ENCODE peak calls at places on chromosomes 3 and 15, in seven cellular contexts. Y is nephron progenitor cell, Q is IMR-90, W is dorsolateral prefrontal cortex, S is thoracic aorta, N is endothelial cell, I is K562. J is an unnamed sample.

GRCh38 chr15:31197497-31198414 is 96.2 kb upstream of the TRPM1 start:
- DNase-seq in Y (peak; percentile 47), Q (no peak), W (no peak), S (no peak), N (peak; percentile 63), I (peak; percentile 59), J (no peak)

GRCh38 chr15:62658498-62658897 is 384.0 kb upstream of the TPM1 start:
- DNase-seq in Y (no peak), Q (no peak), W (peak; percentile 32), S (no peak), N (no peak), I (peak; percentile 5), J (no peak)

GRCh38 chr3:156635034-156635433 is 39.4 kb upstream of the TIPARP start:
- DNase-seq in Y (no peak), Q (no peak), W (no peak), S (no peak), N (no peak), I (no peak), J (no peak)

GRCh38 chr3:179281825-179282224 is 30.9 kb upstream of the KCNMB3 start:
- DNase-seq in Y (no peak), Q (no peak), W (no peak), S (no peak), N (no peak), I (no peak), J (no peak)

GRCh38 chr3:171753665-171754408 is 56.4 kb downstream of the PLD1 start:
- DNase-seq in Y (no peak), Q (peak; percentile 86), W (no peak), S (no peak), N (no peak), I (no peak), J (no peak)

GRCh38 chr3:61667417-61668213 is 106.2 kb downstream of the PTPRG start:
- DNase-seq in Y (no peak), Q (no peak), W (no peak), S (no peak), N (no peak), I (no peak), J (no peak)

GRCh38 chr3:43699864-43700263 is 9.1 kb downstream of the ABHD5 start:
- DNase-seq in Y (no peak), Q (peak; percentile 28), W (no peak), S (no peak), N (no peak), I (peak; percentile 52), J (no peak)

GRCh38 chr3:30112904-30113484 is 493.4 kb upstream of the TGFBR2 start:
- DNase-seq in Y (no peak), Q (peak; percentile 59), W (no peak), S (no peak), N (no peak), I (no peak), J (no peak)

GRCh38 chr15:58046467-58046866 is 19.0 kb downstream of the ALDH1A2 start:
- DNase-seq in Y (no peak), Q (no peak), W (no peak), S (no peak), N (no peak), I (no peak), J (no peak)

GRCh38 chr15:58042006-58042405 is 23.5 kb downstream of the ALDH1A2 start:
- DNase-seq in Y (no peak), Q (no peak), W (no peak), S (no peak), N (no peak), I (no peak), J (no peak)

GRCh38 chr15:58040117-58040516 is 25.4 kb downstream of the ALDH1A2 start:
- DNase-seq in Y (no peak), Q (no peak), W (no peak), S (no peak), N (no peak), I (no peak), J (no peak)

GRCh38 chr15:58047149-58047548 is 18.4 kb downstream of the ALDH1A2 start:
- DNase-seq in Y (no peak), Q (no peak), W (no peak), S (no peak), N (no peak), I (no peak), J (no peak)

DNA sequence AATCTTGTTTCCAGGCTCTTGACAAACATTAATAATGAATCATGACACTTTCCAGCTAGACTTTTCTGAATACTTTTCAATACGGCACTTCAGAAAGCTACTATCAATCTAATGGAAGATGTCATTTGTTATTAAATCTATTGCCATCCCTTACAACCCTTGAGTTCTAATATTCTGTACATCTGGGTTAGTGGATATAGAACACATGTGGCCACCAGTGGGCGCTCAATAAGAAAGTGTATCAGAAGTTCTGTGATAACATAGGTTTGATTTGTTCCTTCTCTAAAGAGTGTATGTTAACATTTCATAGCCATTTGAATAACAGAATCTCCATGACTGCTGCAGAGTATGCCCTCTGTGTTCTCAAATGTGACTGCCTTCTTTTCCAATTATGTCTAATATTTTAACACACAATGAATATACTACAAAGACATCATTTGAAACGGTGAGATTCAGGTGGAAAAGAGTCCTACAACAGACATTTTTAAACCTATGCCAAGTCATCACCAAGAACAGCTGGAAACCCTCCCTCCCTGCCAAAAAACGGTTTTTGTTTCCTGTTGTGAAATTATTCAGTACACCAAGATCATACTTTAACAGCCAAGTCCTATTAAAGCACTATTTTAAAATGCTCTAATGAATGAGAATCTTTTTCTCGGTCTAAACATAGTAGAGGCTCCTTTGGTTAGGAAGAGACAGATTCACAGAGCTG is 22.2 kb downstream of the ALDH1A2 start:
- DNase-seq in Y (peak; percentile 43), Q (peak; percentile 39), W (peak; percentile 36), S (no peak), N (peak; percentile 28), I (peak; percentile 64), J (no peak)
- TF ChIP-seq CTCF in Y (peak; percentile 71), Q (peak; percentile 60), W (peak; percentile 51), S (peak; percentile 49), N (peak; percentile 60), I (peak; percentile 74), J (peak; percentile 69)

DNA sequence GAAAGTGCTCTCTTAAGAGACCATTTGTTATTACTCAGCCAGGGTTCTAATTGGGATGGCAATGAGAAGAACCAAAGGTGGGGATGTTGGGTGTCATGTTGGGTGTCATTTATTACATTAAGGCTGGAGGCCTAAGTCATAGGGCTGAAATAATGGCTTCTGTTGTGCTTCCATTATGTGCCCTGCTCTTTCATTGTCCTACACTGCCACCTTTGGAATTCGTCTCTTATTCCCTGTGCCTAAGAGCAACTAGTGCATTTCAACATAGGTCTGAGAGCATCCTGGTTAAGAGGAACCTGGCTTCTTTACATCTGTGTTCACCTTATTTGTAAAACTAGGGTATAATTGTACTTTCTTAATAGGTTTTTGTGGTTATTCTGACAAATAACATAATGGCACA is 32.2 kb downstream of the RIOX2 start:
- DNase-seq in Y (no peak), Q (no peak), W (no peak), S (no peak), N (no peak), I (peak; percentile 11), J (no peak)
- TF ChIP-seq CTCF in Y (no peak), Q (no peak), W (peak; percentile 20), S (no peak), N (no peak), I (no peak), J (no peak)

DNA sequence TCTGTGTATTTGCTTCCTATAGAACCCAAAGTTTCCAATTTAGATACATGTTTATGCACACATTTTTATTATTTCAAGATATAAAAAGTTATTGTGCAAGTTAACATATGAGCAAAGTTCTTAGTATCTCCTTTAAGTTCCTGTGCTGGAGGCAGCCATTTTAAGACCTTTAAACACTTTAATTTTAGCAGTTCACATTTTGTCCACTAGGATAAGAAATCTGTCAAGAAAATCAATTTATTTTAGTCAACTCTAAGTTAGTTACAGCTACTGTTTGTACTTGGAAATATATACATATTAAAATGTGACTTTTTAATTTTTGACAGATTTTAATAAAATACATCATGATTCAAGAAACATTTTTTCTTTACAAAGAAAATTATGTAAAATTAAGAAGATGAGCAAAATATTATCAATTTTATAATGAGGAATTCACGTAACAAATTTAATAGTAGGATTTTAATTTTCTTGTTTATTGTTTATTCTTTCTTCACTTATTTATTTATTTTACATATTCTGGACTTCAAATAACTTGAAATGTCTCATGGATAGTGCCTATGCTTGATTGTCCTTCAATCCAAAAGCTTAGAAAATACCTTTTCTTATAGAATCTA is 402.6 kb upstream of the GBE1 start:
- DNase-seq in Y (no peak), Q (peak; percentile 18), W (no peak), S (no peak), N (no peak), I (no peak), J (no peak)
- TF ChIP-seq CTCF in Y (peak; percentile 38), Q (peak; percentile 25), W (no peak), S (no peak), N (peak; percentile 82), I (no peak), J (peak; percentile 64)

DNA sequence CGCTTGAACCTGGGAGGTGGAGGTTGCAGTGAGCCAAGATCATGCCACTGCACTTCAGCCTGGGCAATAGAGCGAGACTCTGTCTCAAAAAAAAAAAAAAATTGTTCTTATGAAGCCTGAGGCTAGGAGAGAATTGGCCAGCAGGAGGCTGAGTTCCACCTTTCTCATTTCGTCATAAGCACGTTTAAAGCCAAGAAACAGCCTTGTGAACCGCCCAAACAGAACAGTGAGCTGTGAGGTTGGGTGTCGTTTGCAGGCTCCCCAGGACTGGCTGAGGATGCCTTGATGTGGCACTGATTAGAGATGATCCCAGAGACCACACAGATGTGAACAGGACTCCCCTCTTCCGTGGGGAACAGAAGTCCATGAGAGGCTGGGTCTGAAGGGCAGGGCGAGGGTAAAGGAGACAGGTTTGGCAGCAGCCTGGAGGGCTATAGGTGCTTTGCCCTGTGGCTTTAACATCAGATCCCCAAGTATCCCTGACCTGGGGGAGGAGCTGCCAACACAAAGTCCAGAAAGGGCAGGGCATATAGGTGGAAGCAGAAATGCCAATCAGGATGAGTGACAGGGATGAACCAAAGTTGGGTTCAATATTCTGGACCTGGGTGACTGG is 52.9 kb downstream of the CLEC3B start:
- DNase-seq in Y (no peak), Q (peak; percentile 52), W (no peak), S (no peak), N (no peak), I (peak; percentile 80), J (no peak)
- TF ChIP-seq CTCF in Y (no peak), Q (peak; percentile 17), W (no peak), S (no peak), N (peak; percentile 8), I (peak; percentile 57), J (peak; percentile 33)

DNA sequence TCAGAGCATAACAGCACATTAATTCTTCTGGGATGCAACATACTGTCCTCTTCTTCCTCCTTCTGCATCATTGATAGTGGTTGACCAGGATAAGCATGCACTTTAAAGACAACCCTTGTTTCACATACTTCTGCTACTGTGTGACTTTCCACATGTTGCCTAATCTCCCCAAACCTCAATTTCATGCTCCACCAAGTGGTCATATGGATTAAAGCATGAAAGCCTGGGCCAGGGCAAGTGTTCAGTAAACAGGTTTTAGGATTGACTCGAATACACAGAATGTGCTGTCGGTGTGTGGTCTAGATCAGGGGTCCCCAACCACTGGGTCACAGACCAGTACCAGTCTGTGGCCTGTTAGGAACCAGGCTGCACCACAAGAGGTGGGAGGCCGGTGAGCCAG is 22.5 kb upstream of the BFSP2 start:
- DNase-seq in Y (no peak), Q (peak; percentile 69), W (peak; percentile 39), S (no peak), N (peak; percentile 32), I (peak; percentile 24), J (no peak)
- TF ChIP-seq CTCF in Y (peak; percentile 23), Q (peak; percentile 70), W (peak; percentile 59), S (peak; percentile 13), N (no peak), I (peak; percentile 30), J (peak; percentile 55)

GRCh38 chr3:71641669-71642068 is 58.1 kb upstream of the FOXP1 start:
- DNase-seq in Y (no peak), Q (peak; percentile 7), W (no peak), S (no peak), N (no peak), I (peak; percentile 68), J (no peak)
- TF ChIP-seq CTCF in Y (no peak), Q (no peak), W (no peak), S (no peak), N (no peak), I (no peak), J (no peak)

J was measured in progenitor cell of endocrine pancreas.